ENCODE peak calls at places on chromosome 14, in five cellular contexts. C is MM.1S; I is astrocyte of the cerebellum; L is adrenal gland; G is effector memory CD4-positive, alpha-beta T cell. R is an unnamed sample.

GRCh38 chr14:77200406-77200985 is 18.9 kb downstream of the TMEM63C start:
- DNase-seq in C (no peak), I (no peak), L (no peak), G (no peak), R (no peak)

GRCh38 chr14:20631023-20631820 is 10.3 kb downstream of the OR6S1 start:
- DNase-seq in C (peak), I (no peak), L (no peak), G (no peak), R (no peak)

GRCh38 chr14:73665130-73665529 is 20.3 kb downstream of the DNAL1 start:
- DNase-seq in C (no peak), I (no peak), L (no peak), G (no peak), R (no peak)

GRCh38 chr14:58533417-58533816 is 104.3 kb upstream of the DACT1 start:
- DNase-seq in C (no peak), I (no peak), L (no peak), G (no peak), R (no peak)

GRCh38 chr14:95198320-95198719 is 41.0 kb upstream of the DICER1 start:
- DNase-seq in C (no peak), I (no peak), L (no peak), G (no peak), R (no peak)

GRCh38 chr14:69059658-69060648 is 80.9 kb upstream of the ACTN1 start:
- DNase-seq in C (no peak), I (peak), L (peak), G (no peak), R (no peak)

GRCh38 chr14:96176811-96177211 is 27.8 kb upstream of the BDKRB2 start:
- DNase-seq in C (no peak), I (peak), L (no peak), G (no peak), R (no peak)

GRCh38 chr14:76644875-76645518 is 116.3 kb upstream of the VASH1 start:
- DNase-seq in C (no peak), I (peak), L (no peak), G (no peak), R (peak)

GRCh38 chr14:76274324-76274723 is 101.6 kb upstream of the ESRRB start:
- DNase-seq in C (no peak), I (no peak), L (no peak), G (no peak), R (no peak)

GRCh38 chr14:80523518-80524117 is 312.3 kb upstream of the DIO2 start:
- DNase-seq in C (no peak), I (no peak), L (no peak), G (no peak), R (no peak)

GRCh38 chr14:72060917-72061316 is 128.7 kb downstream of the RGS6 start:
- DNase-seq in C (no peak), I (no peak), L (no peak), G (no peak), R (no peak)

GRCh38 chr14:24095196-24096068 is 1.3 kb downstream of the PCK2 start:
- DNase-seq in C (no peak), I (no peak), L (no peak), G (peak), R (no peak)

GRCh38 chr14:34853041-34853440 is 22.1 kb downstream of the BAZ1A start:
- DNase-seq in C (no peak), I (no peak), L (no peak), G (no peak), R (no peak)

GRCh38 chr14:95480109-95480886 is 36.2 kb downstream of the SYNE3 start:
- DNase-seq in C (peak), I (no peak), L (peak), G (peak), R (no peak)

GRCh38 chr14:69957986-69958385 is 78.8 kb downstream of the SMOC1 start:
- DNase-seq in C (no peak), I (no peak), L (no peak), G (no peak), R (no peak)

GRCh38 chr14:104689620-104690265 is 325 bp downstream of the INF2 start:
- DNase-seq in C (no peak), I (no peak), L (no peak), G (no peak), R (no peak)

GRCh38 chr14:104690266-104690711 is 871 bp downstream of the INF2 start:
- DNase-seq in C (no peak), I (no peak), L (no peak), G (no peak), R (no peak)

GRCh38 chr14:104692261-104692938 is 3.0 kb downstream of the INF2 start:
- DNase-seq in C (no peak), I (no peak), L (no peak), G (no peak), R (no peak)

GRCh38 chr14:104691546-104692260 is 2.3 kb downstream of the INF2 start:
- DNase-seq in C (no peak), I (no peak), L (no peak), G (no peak), R (no peak)

DNA sequence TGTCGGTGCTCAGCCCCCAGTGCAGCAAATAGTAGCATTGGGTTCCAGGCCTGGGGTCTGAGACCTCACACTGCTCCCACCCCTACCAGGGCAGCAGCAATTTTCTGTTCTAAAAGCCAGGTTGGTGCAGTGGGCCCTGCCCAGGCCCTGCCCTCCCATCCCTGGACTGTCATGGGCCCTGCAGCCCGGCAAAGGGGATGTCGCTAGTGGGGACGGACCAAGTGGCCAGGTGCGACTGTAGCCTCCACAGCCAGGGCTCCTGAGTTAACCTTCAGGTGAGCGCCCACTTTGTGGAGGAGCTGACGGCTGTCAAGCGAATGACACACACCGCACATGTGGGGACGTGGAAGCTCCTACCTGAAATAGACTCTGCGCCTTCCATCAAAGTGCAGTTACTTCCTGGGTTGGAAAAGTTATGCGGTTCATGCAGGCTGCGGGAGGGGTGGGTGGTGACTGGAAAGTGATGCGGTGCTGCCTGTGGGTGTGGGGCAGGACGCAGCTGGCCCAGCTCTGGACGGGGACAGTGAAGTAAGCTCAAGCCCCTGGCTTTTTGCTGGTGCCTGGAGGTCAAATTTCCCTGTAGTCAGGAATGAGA is 1.5 kb downstream of the INF2 start:
- DNase-seq in C (no peak), I (no peak), L (no peak), G (no peak), R (no peak)
- H3K4me3 ChIP-seq in C (no peak), I (peak), L (no peak), G (peak), R (no peak)

DNA sequence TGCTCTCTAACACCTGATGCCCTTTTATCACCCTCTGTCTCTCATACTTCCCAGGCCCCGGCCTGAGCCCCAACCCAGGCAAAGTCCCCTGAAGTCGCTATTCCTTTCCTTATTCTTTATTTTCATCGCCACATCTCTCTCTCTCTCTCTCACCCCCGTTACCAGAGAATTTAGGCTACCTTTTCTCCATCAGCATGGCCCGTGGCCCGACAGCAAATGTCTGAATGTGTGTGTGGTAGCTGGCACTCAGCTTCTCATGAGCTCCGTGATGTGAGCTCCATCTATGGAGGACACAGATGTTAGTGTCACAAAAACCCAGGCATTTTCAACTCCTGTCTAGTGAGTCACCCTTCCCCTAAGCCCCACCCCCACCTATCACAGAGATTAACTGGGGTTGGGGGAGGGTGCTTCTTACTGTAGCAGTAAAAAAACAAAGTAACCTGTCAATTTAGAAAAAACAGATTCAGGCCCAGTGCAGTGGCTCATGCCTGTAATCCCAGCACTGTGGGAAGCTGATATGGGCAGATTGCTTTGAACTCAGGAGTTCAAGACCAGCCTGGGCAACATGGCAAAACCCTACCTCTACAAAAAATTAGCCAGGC is 53.8 kb downstream of the VCPKMT start:
- DNase-seq in C (no peak), I (no peak), L (peak), G (peak), R (no peak)
- H3K4me3 ChIP-seq in C (no peak), I (no peak), L (no peak), G (peak), R (no peak)

GRCh38 chr14:52315355-52315718 is 1.2 kb downstream of the PTGER2 start:
- DNase-seq in C (no peak), I (no peak), L (no peak), G (no peak), R (no peak)
- H3K4me3 ChIP-seq in C (no peak), I (peak), L (peak), G (peak), R (peak)

DNA sequence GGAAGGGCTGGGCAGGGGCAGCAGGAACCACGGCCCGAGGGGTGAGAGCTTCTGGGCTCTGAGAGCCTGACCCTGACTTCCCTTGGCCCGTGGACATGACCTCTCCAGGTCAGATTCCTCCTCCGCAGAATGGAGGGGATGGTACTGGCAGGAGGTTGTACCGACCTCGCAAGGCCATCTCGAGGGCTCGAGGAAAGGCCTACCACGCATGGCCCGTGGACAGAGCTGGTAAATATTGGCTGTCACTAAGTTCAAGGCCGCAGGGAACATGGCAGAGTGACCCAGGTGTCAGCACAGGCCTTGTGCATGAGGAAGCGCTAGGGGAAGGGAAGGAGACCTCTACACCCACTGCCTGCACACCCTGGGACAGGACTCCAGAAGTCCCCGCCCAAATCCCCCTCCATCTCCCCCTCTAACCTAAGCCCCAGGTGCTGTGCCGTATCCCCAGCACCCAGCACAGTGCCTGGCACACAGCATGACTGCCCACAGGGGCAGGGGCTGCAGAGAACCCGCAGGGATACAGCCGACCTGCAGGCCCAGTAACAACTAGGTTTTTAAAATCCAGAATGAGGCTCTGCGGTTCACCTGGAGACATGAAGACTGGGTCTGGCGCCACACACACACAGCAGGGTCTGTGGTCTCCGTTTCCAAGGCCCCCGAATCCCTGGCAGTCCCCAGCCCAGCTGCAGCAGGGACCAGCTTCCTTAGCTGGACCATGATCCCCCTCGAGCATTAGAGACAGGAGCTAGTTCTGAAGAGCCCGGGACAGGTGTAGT is 54.8 kb upstream of the PPP2R5C start:
- DNase-seq in C (no peak), I (no peak), L (no peak), G (no peak), R (no peak)
- H3K4me3 ChIP-seq in C (no peak), I (no peak), L (no peak), G (peak), R (no peak)

GRCh38 chr14:101968186-101968585 is 3.8 kb downstream of the DYNC1H1 start:
- DNase-seq in C (no peak), I (no peak), L (no peak), G (no peak), R (no peak)
- H3K4me3 ChIP-seq in C (no peak), I (no peak), L (no peak), G (no peak), R (no peak)

DNA sequence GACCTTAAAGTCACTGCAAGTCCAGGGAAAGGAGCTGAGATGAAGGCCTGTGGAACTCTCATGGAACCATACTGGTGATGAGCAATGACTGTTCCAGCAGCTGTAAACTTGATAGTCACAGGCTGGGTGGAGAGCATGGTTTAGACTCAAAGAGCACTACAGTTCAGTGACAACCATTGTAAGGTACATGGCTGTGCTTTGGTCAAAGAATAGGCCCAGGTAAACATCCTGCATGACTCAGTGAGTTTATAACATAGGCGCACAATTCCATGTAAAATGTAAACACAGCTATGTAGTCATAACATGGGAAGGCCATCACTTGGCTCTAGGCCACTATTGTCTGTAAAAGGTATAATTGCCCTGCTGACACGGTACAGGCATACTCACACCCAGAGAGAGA is 119.3 kb upstream of the FSCB start:
- DNase-seq in C (no peak), I (no peak), L (no peak), G (no peak), R (no peak)
- H3K4me3 ChIP-seq in C (no peak), I (no peak), L (no peak), G (no peak), R (no peak)

DNA sequence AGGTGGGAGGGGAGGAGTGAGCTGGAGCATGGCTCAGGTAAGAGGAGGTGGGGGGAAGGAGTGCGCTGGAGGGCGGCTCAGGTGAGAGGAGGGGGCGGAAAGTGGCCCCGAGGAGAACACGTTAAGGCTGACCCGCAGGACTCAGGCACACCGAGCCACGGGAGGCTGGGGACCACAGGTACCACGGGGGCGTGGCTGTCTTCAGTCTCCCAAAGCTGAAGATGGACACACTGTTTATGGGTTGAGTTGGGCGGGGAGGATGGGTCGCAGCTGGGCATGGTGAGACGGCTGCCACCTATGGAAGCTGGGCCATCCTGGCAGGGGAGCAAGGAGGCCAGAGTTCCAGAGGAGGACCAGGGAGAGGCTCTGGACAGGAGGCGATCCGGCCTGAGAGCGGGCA is 23.5 kb downstream of the UBR7 start:
- DNase-seq in C (no peak), I (no peak), L (no peak), G (no peak), R (no peak)
- H3K4me3 ChIP-seq in C (no peak), I (no peak), L (no peak), G (no peak), R (no peak)

GRCh38 chr14:65281991-65282908 is 130.3 kb upstream of the FUT8 start:
- DNase-seq in C (peak), I (peak), L (no peak), G (no peak), R (peak)

GRCh38 chr14:65279510-65279909 is 133.0 kb upstream of the FUT8 start:
- DNase-seq in C (no peak), I (no peak), L (no peak), G (no peak), R (no peak)

GRCh38 chr14:65280653-65281052 is 131.9 kb upstream of the FUT8 start:
- DNase-seq in C (no peak), I (no peak), L (no peak), G (no peak), R (no peak)

GRCh38 chr14:65279958-65280357 is 132.6 kb upstream of the FUT8 start:
- DNase-seq in C (no peak), I (no peak), L (no peak), G (no peak), R (no peak)

DNA sequence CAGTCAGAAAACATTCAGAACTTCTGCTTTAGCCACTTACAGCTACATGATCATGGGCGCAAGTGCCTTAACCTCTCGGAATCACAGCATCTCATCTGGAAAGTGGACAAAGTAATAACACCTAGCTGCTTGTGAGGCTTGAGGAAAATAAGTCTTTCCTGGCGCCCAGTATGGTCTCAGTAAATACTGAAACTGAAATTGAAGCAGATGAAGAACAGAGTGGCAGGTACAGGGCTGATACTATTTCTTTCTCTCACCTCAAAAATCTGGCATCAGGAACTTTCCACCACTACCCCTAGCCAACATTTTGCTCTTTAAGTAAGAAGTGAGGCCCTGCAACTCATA is 129.6 kb upstream of the FUT8 start:
- DNase-seq in C (peak), I (no peak), L (no peak), G (no peak), R (no peak)
- H3K4me3 ChIP-seq in C (peak), I (no peak), L (no peak), G (peak), R (no peak)

DNA sequence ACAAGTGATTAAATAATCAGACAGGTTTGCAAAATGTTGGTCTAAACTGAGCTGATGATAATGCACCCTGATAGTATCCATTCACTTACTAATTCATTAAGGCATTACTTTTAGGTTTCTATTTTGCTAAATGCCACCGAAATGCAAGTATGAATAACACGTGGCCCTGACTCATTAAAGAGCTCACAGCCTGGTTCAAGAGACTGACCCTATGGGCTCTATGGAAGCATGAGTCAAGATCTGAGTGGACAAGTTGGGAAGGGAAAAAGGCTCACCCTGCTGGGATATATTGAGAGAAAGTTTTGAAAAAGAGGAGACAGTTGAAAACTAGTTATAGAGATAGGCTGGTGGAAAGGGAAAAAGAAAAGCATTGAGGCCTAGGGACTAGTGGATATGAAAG is 14.8 kb upstream of the LRRC9 start:
- DNase-seq in C (no peak), I (no peak), L (no peak), G (no peak), R (no peak)
- H3K4me3 ChIP-seq in C (no peak), I (no peak), L (no peak), G (no peak), R (no peak)

GRCh38 chr14:22978487-22978837 is 3.9 kb downstream of the AJUBA start:
- DNase-seq in C (no peak), I (no peak), L (no peak), G (no peak), R (no peak)
- H3K4me3 ChIP-seq in C (no peak), I (peak), L (no peak), G (no peak), R (no peak)

R was measured in iPS DF 6.9.